ENCODE peak calls at places on chromosome 1, in ten cellular contexts. W is bronchial epithelial cell, O is RWPE1, F is WTC11, J is colonic mucosa, P is A549, G is neural crest cell, H is astrocyte of the spinal cord, L is suprapubic skin, B is spleen. A is an unnamed sample.

GRCh38 chr1:227071898-227072587 is 131.9 kb downstream of the COQ8A start:
- DNase-seq in O (no peak), L (no peak), P (no peak), G (no peak), B (no peak), F (no peak), J (no peak), H (no peak), W (no peak), A (no peak)

GRCh38 chr1:92411511-92411910 is 75.2 kb downstream of the GFI1 start:
- DNase-seq in L (no peak), W (peak), H (peak), J (peak), P (no peak), O (peak), B (no peak), F (no peak), G (no peak), A (no peak)

GRCh38 chr1:206578959-206579358 is 33.3 kb downstream of the EIF2D start:
- DNase-seq in F (no peak), W (no peak), O (no peak), L (no peak), J (no peak), P (no peak), B (no peak), G (no peak), H (no peak), A (no peak)

GRCh38 chr1:167161242-167161641 is 59.4 kb upstream of the POU2F1 start:
- DNase-seq in W (peak), B (no peak), H (no peak), F (no peak), L (no peak), O (peak), J (no peak), G (no peak), P (peak), A (no peak)

GRCh38 chr1:182460550-182460951 is 10.6 kb downstream of the RGSL1 start:
- DNase-seq in F (no peak), G (no peak), W (peak), B (no peak), L (no peak), J (no peak), H (no peak), P (no peak), O (no peak), A (no peak)

GRCh38 chr1:21843996-21844395 is 31.9 kb downstream of the LDLRAD2 start:
- DNase-seq in B (no peak), G (no peak), J (no peak), F (no peak), H (no peak), P (no peak), L (no peak), O (no peak), W (no peak), A (no peak)

GRCh38 chr1:52842643-52843310 is at the start of gene ZYG11A:
- DNase-seq in H (peak), B (peak), P (peak), J (peak), F (peak), W (peak), O (peak), L (no peak), G (peak), A (peak)

GRCh38 chr1:170238704-170239391 is 93.1 kb downstream of the NTMT2 start:
- DNase-seq in P (no peak), B (no peak), J (no peak), O (no peak), H (no peak), F (no peak), W (no peak), L (no peak), G (no peak), A (no peak)

GRCh38 chr1:206890690-206891089 is 6.6 kb upstream of the IL24 start:
- DNase-seq in L (no peak), G (no peak), J (no peak), W (peak), F (no peak), H (peak), O (no peak), P (peak), B (no peak), A (no peak)

GRCh38 chr1:160332516-160332915 is 10.5 kb downstream of the COPA start:
- DNase-seq in P (no peak), J (no peak), B (no peak), O (no peak), L (no peak), F (no peak), H (no peak), W (no peak), G (no peak), A (no peak)

GRCh38 chr1:150106331-150106730 is 38.8 kb downstream of the VPS45 start:
- DNase-seq in B (no peak), F (no peak), P (no peak), G (no peak), O (no peak), H (peak), J (no peak), W (no peak), L (no peak), A (no peak)

GRCh38 chr1:24896596-24897262 is 33.3 kb downstream of the RUNX3 start:
- DNase-seq in H (no peak), O (no peak), F (no peak), J (peak), P (no peak), B (no peak), W (no peak), L (peak), G (no peak), A (no peak)

GRCh38 chr1:156744786-156745419 is 4.0 kb upstream of the MRPL24 start:
- DNase-seq in F (no peak), J (no peak), L (no peak), O (no peak), W (no peak), B (no peak), P (no peak), G (no peak), H (no peak), A (no peak)

GRCh38 chr1:208054885-208055507 is 144.1 kb upstream of the CD34 start:
- DNase-seq in F (no peak), J (no peak), W (no peak), L (no peak), H (no peak), B (no peak), G (no peak), O (no peak), P (no peak), A (no peak)

GRCh38 chr1:201142011-201142853 is 12.0 kb downstream of the TMEM9 start:
- DNase-seq in J (peak), P (no peak), F (no peak), B (no peak), O (no peak), H (no peak), W (no peak), G (no peak), L (peak), A (no peak)

GRCh38 chr1:71587961-71588360 is 507.1 kb upstream of the ZRANB2 start:
- DNase-seq in P (no peak), H (peak), G (no peak), F (no peak), O (no peak), L (no peak), W (peak), J (no peak), B (no peak), A (no peak)

GRCh38 chr1:157104598-157105293 is 5.1 kb upstream of the ETV3L start:
- DNase-seq in L (no peak), P (peak), W (peak), F (no peak), O (no peak), B (peak), H (peak), G (no peak), J (no peak), A (no peak)

GRCh38 chr1:1539310-1540014 is 962 bp downstream of the TMEM240 start:
- DNase-seq in G (no peak), H (peak), P (no peak), J (no peak), O (no peak), L (no peak), W (no peak), F (peak), B (no peak), A (peak)

GRCh38 chr1:159197767-159198557 is 6.7 kb upstream of the ACKR1 start:
- DNase-seq in L (no peak), H (peak), W (peak), O (peak), B (no peak), J (peak), P (peak), G (peak), F (peak), A (peak)

GRCh38 chr1:116372651-116373444 is at the start of gene ATP1A1:
- DNase-seq in G (peak), F (peak), H (peak), B (peak), W (peak), J (peak), O (peak), P (peak), L (peak), A (peak)

GRCh38 chr1:243345205-243345604 is 89.4 kb downstream of the SDCCAG8 start:
- DNase-seq in P (peak), J (no peak), H (peak), G (no peak), O (no peak), B (no peak), F (no peak), L (no peak), W (no peak), A (no peak)

GRCh38 chr1:117665523-117666274 is 59.9 kb downstream of the TENT5C start:
- DNase-seq in H (no peak), B (no peak), J (no peak), L (peak), G (no peak), W (no peak), O (no peak), F (no peak), P (no peak), A (no peak)

GRCh38 chr1:147389532-147390184 is 147.2 kb downstream of the CHD1L start:
- DNase-seq in L (no peak), P (peak), H (peak), W (peak), J (no peak), O (peak), B (no peak), G (peak), F (no peak), A (peak)

GRCh38 chr1:21217812-21218596 is 41.3 kb upstream of the EIF4G3 start:
- DNase-seq in B (peak), G (peak), L (no peak), J (peak), H (no peak), P (peak), O (no peak), W (no peak), F (peak), A (no peak)

GRCh38 chr1:213438339-213438738 is 387.3 kb downstream of the RPS6KC1 start:
- DNase-seq in L (no peak), B (no peak), G (no peak), O (no peak), J (no peak), W (no peak), H (no peak), F (no peak), P (no peak), A (no peak)

GRCh38 chr1:108028841-108029401 is 63.9 kb upstream of the VAV3 start:
- DNase-seq in P (no peak), J (no peak), B (no peak), L (no peak), G (no peak), W (no peak), F (no peak), H (no peak), O (no peak), A (no peak)

GRCh38 chr1:79775402-79775801 is 768.9 kb upstream of the ADGRL4 start:
- DNase-seq in O (no peak), J (no peak), B (no peak), G (no peak), P (no peak), H (no peak), L (no peak), F (no peak), W (no peak), A (no peak)

GRCh38 chr1:172537366-172537765 is 4.4 kb downstream of the SUCO start:
- DNase-seq in J (no peak), O (no peak), G (no peak), P (no peak), B (no peak), L (no peak), H (peak), F (no peak), W (peak), A (no peak)

GRCh38 chr1:152565115-152565514 is 1.5 kb downstream of the LCE3E start:
- DNase-seq in O (no peak), B (no peak), J (no peak), G (no peak), H (no peak), P (no peak), W (no peak), L (no peak), F (no peak), A (peak)

GRCh38 chr1:14259191-14259757 is 339.2 kb upstream of the KAZN start:
- DNase-seq in L (peak), G (no peak), J (peak), B (no peak), H (peak), F (no peak), O (no peak), W (no peak), P (no peak), A (no peak)

GRCh38 chr1:27713139-27713725 is 12.5 kb upstream of the FAM76A start:
- DNase-seq in G (no peak), H (no peak), O (no peak), W (no peak), B (no peak), F (no peak), L (no peak), P (no peak), J (no peak), A (no peak)

GRCh38 chr1:28115267-28115666 is 26.9 kb upstream of the EYA3 start:
- DNase-seq in B (no peak), G (no peak), F (no peak), O (no peak), L (no peak), H (no peak), J (no peak), P (no peak), W (peak), A (no peak)

GRCh38 chr1:116574581-116575291 is 3.9 kb upstream of the CD58 start:
- DNase-seq in P (peak), F (peak), G (peak), J (peak), H (peak), B (no peak), O (peak), L (no peak), W (peak), A (peak)

GRCh38 chr1:110262846-110263631 is 52.9 kb downstream of the KCNC4 start:
- DNase-seq in L (no peak), B (no peak), F (no peak), P (no peak), O (no peak), J (no peak), W (no peak), G (no peak), H (no peak), A (no peak)

DNA sequence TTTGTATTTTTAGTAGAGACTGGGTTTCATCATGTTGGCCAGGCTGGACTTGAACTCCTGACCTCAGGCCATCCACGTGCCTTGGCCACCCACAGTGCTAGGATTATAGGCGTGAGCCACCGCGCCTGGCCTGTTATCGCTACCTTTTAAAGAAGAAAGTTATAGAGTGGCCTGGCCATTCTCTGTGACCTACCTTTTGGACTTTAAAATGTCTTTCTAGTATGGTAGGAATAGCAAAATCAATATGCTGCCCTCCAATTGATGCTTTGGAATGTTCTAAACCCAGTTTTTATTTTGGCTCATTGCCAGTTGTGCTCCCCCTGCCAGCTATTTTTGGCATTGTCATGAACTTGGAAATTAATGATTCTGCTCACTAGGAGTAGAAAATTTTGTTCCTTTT is 19.9 kb downstream of the HIPK1 start:
- DNase-seq in J (no peak), L (no peak), O (peak), H (no peak), B (no peak), F (no peak), G (no peak), W (no peak), P (no peak), A (no peak)
- TF ChIP-seq CTCF in J (no peak), L (peak), O (peak), H (peak), B (no peak), F (no peak), G (peak), W (no peak), P (peak), A (no peak)

DNA sequence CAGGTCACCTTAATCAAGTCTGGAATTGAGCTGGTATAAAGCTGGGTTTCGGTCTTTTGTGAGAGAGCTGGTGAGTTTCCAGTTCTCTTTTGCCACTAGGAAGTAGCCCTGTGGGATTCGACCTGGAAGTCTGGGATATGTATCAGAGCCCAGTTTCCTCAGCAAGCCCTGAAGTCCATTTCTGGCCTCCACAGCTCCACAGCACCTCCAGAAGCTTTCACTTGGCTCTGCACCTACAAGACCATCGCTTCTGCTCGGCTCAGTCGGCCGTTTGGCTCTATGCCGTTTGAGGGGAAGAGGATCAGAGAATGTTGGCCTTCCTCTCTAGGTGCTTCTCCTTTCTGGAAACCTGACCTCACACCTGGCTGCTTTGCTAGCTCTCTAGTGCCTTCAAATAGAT is 148.0 kb downstream of the GALNT2 start:
- DNase-seq in J (peak), G (no peak), L (no peak), O (no peak), F (peak), P (peak), H (peak), B (no peak), W (no peak), A (no peak)
- TF ChIP-seq CTCF in J (peak), G (peak), L (peak), O (no peak), F (no peak), P (peak), H (peak), B (no peak), W (peak), A (peak)

GRCh38 chr1:211667065-211667617 is 8.3 kb downstream of the NEK2 start:
- DNase-seq in J (no peak), P (no peak), O (no peak), G (no peak), L (no peak), W (no peak), B (no peak), F (no peak), H (no peak), A (no peak)
- TF ChIP-seq CTCF in J (no peak), P (no peak), O (no peak), G (no peak), L (no peak), W (no peak), B (no peak), F (no peak), H (no peak), A (no peak)

GRCh38 chr1:12654004-12654567 is 10.2 kb downstream of the AADACL4 start:
- DNase-seq in O (no peak), J (no peak), G (no peak), H (no peak), L (no peak), W (peak), F (no peak), B (no peak), P (peak), A (no peak)
- TF ChIP-seq CTCF in O (no peak), J (no peak), G (no peak), H (no peak), L (no peak), W (no peak), F (no peak), B (no peak), P (no peak), A (no peak)

DNA sequence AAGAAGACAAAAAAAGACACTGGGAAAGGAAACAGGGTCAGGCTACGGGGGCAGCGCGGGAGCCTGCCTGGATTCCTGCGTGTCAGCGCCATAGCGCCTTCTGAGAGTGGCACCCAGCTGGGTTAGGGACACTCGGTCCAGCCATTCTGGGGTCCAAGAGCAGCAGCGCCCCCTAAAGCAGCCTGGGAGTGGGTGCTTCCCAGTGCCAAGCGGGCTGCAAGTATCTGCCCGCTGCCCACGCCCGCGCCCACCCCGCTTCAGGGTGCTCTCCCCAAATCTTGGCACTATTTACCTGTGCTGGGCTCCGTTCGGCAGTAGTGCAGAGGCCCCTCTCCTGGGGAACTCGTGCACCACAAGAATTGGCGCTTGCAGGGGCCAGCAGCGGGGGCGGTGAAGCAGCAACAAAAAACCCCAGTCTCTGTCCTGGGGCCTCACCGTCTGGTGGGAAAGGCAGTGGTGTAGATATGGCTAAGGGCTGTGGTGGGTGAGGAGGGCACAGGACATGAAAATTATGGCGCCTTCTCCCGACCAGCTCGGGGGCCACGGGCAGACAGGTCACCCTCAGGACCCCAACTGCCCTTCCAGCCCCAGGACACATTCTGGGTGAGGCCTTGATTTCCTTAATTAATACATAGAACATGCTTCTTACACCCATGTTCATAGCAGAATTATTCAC is 24.1 kb upstream of the LBR start:
- DNase-seq in H (no peak), O (no peak), B (no peak), F (no peak), L (no peak), J (no peak), G (no peak), W (no peak), P (no peak), A (no peak)
- TF ChIP-seq CTCF in H (no peak), O (no peak), B (no peak), F (no peak), L (no peak), J (no peak), G (no peak), W (no peak), P (no peak), A (no peak)

GRCh38 chr1:4694492-4694891 is 40.1 kb downstream of the AJAP1 start:
- DNase-seq in P (no peak), W (no peak), H (no peak), L (no peak), O (no peak), J (no peak), F (no peak), B (no peak), G (no peak), A (no peak)
- TF ChIP-seq CTCF in P (no peak), W (no peak), H (no peak), L (no peak), O (no peak), J (no peak), F (no peak), B (no peak), G (no peak), A (no peak)

GRCh38 chr1:181002582-181003172 is 20.0 kb downstream of the STX6 start:
- DNase-seq in H (no peak), O (no peak), B (no peak), F (no peak), P (no peak), W (no peak), G (no peak), J (no peak), L (no peak), A (no peak)
- TF ChIP-seq CTCF in H (no peak), O (no peak), B (no peak), F (no peak), P (no peak), W (no peak), G (no peak), J (no peak), L (no peak), A (no peak)

GRCh38 chr1:178772952-178773351 is 47.9 kb downstream of the RALGPS2 start:
- DNase-seq in O (no peak), G (no peak), L (no peak), H (no peak), F (no peak), P (no peak), B (no peak), W (no peak), J (no peak), A (no peak)

GRCh38 chr1:178776553-178776952 is 51.5 kb downstream of the RALGPS2 start:
- DNase-seq in B (no peak), W (no peak), J (no peak), O (no peak), G (no peak), P (no peak), L (no peak), H (no peak), F (no peak), A (no peak)

GRCh38 chr1:178768423-178768822 is 43.4 kb downstream of the RALGPS2 start:
- DNase-seq in B (no peak), O (no peak), W (peak), J (no peak), L (no peak), H (peak), P (peak), F (no peak), G (no peak), A (peak)

GRCh38 chr1:178774263-178774662 is 49.2 kb downstream of the RALGPS2 start:
- DNase-seq in L (no peak), B (no peak), O (peak), J (no peak), F (no peak), W (peak), G (no peak), H (peak), P (peak), A (peak)
- TF ChIP-seq CTCF in L (peak), B (no peak), O (peak), J (no peak), F (no peak), W (no peak), G (peak), H (peak), P (peak), A (peak)